ENCODE peak calls at places on chromosomes 11 and 22, in ten cellular contexts. S, M, C, L, D, Z, K, T, P and J are unnamed samples.

GRCh38 chr22:41833369-41834004 is 582 bp downstream of the SREBF2 start:
- DNase-seq in C (peak; percentile 69), S (no peak), P (no peak), M (no peak), L (peak; percentile 56), K (peak; percentile 73), Z (peak; percentile 60), T (peak; percentile 30), D (peak; percentile 23), J (peak; percentile 62)

GRCh38 chr11:11533751-11534150 is 88.1 kb downstream of the GALNT18 start:
- DNase-seq in L (no peak), K (no peak), Z (no peak), M (no peak), S (no peak), T (no peak), C (no peak), D (no peak), P (no peak), J (no peak)

GRCh38 chr11:6864436-6864835 is 1.6 kb downstream of the OR10A2 start:
- DNase-seq in S (no peak), C (no peak), Z (no peak), D (peak; percentile 75), K (no peak), L (peak; percentile 63), P (no peak), T (no peak), M (no peak), J (no peak)

GRCh38 chr22:41966607-41967240 is 2.5 kb upstream of the SEPTIN3 start:
- DNase-seq in P (peak; percentile 48), D (peak; percentile 92), T (peak; percentile 58), M (peak; percentile 86), K (peak; percentile 89), L (peak; percentile 93), C (no peak), S (peak; percentile 39), Z (peak; percentile 83), J (peak; percentile 56)

GRCh38 chr11:86408845-86409244 is 34.2 kb downstream of the CCDC81 start:
- DNase-seq in S (no peak), D (no peak), L (peak; percentile 34), M (no peak), P (no peak), T (no peak), Z (no peak), K (no peak), C (no peak), J (no peak)

GRCh38 chr11:124402326-124402922 is 3.6 kb upstream of the OR8B3 start:
- DNase-seq in S (peak; percentile 35), M (peak; percentile 43), Z (peak; percentile 84), C (peak; percentile 51), P (peak; percentile 60), T (peak; percentile 88), L (peak; percentile 70), K (peak; percentile 73), D (peak; percentile 86), J (peak; percentile 81)

GRCh38 chr11:11519184-11519583 is 102.6 kb downstream of the GALNT18 start:
- DNase-seq in C (no peak), D (no peak), L (no peak), K (no peak), S (no peak), Z (peak; percentile 35), P (no peak), T (no peak), M (no peak), J (no peak)

GRCh38 chr22:18079706-18080230 is 2.0 kb downstream of the PEX26 start:
- DNase-seq in K (no peak), D (no peak), L (no peak), C (no peak), S (no peak), Z (no peak), M (no peak), P (no peak), T (no peak), J (no peak)

GRCh38 chr22:47600791-47601400 is 838.4 kb downstream of the TBC1D22A start:
- DNase-seq in T (no peak), L (no peak), M (no peak), C (no peak), Z (no peak), D (no peak), P (no peak), S (no peak), K (no peak), J (no peak)

GRCh38 chr11:134573857-134574256 is 161.8 kb upstream of the B3GAT1 start:
- DNase-seq in S (no peak), Z (no peak), L (no peak), P (no peak), C (no peak), M (no peak), T (peak; percentile 79), D (no peak), K (no peak), J (no peak)

GRCh38 chr11:47123094-47123493 is 53.6 kb downstream of the ARFGAP2 start:
- DNase-seq in L (no peak), M (no peak), S (no peak), P (no peak), K (no peak), C (no peak), T (no peak), D (no peak), Z (no peak), J (no peak)

GRCh38 chr11:30440510-30440909 is 117.6 kb downstream of the ARL14EP start:
- DNase-seq in T (no peak), D (no peak), K (no peak), Z (no peak), C (no peak), L (no peak), S (no peak), P (no peak), M (no peak), J (no peak)

GRCh38 chr11:133526790-133527189 is 5.5 kb downstream of the OPCML start:
- DNase-seq in K (no peak), Z (no peak), S (no peak), L (no peak), D (no peak), M (no peak), C (no peak), P (no peak), T (no peak), J (no peak)

GRCh38 chr11:57680552-57680874 is 12.6 kb downstream of the ZDHHC5 start:
- DNase-seq in D (peak; percentile 35), T (no peak), M (no peak), K (no peak), Z (no peak), C (no peak), S (peak; percentile 47), L (peak; percentile 15), P (no peak), J (no peak)

GRCh38 chr22:31230871-31231621 is 18.9 kb downstream of the LIMK2 start:
- DNase-seq in K (peak; percentile 70), M (peak; percentile 40), P (no peak), C (no peak), Z (peak; percentile 23), D (peak; percentile 61), L (peak; percentile 80), T (peak; percentile 39), S (no peak), J (peak; percentile 73)

GRCh38 chr22:23240639-23241389 is 60.5 kb downstream of the BCR start:
- DNase-seq in Z (peak; percentile 76), M (no peak), T (no peak), L (peak; percentile 35), D (no peak), P (no peak), K (no peak), C (no peak), S (no peak), J (no peak)

GRCh38 chr22:37419916-37420655 is 7.2 kb downstream of the ELFN2 start:
- DNase-seq in L (peak; percentile 55), T (no peak), K (no peak), Z (peak; percentile 74), D (no peak), P (no peak), S (no peak), M (no peak), C (no peak), J (no peak)
- TF ChIP-seq CTCF in L (no peak), T (no peak), K (no peak), Z (peak; percentile 27), D (no peak), P (no peak), S (no peak), M (no peak), C (no peak), J (no peak)

DNA sequence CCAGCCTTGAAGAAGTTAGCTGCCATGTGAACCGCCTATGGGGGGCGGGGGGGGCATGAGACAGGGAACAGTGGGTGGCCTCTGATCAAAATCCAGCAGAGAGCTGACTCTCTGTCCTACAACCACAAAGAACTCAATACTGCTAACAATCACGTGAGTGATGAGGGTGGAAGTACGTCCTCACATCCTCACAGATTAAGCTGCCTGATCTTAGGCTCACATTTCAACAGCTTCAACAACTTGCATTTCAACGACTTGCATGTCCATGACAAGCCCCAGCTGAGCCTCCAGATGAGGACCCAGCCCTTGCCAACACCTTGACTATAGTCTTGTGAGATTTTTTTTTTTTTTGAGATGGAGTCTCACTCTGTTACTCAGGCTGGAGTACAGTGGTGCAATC is 51.6 kb downstream of the CLMP start:
- DNase-seq in K (no peak), D (peak; percentile 38), T (no peak), S (no peak), Z (no peak), L (no peak), M (no peak), C (no peak), P (no peak), J (no peak)
- TF ChIP-seq CTCF in K (no peak), D (no peak), T (no peak), S (no peak), Z (no peak), L (no peak), M (no peak), C (no peak), P (no peak), J (no peak)

GRCh38 chr11:72598901-72599300 is 75.3 kb downstream of the PDE2A start:
- DNase-seq in T (peak; percentile 48), M (no peak), L (peak; percentile 52), Z (peak; percentile 79), K (peak; percentile 82), P (no peak), D (peak; percentile 41), S (no peak), C (no peak), J (peak; percentile 81)
- TF ChIP-seq CTCF in T (peak; percentile 71), M (peak; percentile 40), L (peak; percentile 51), Z (peak; percentile 85), K (peak; percentile 44), P (peak; percentile 59), D (peak; percentile 47), S (peak; percentile 46), C (peak; percentile 59), J (peak; percentile 52)

GRCh38 chr11:121652982-121653381 is 200.2 kb upstream of the SORL1-AS1 start:
- DNase-seq in L (peak; percentile 52), Z (peak; percentile 76), M (no peak), C (no peak), T (no peak), D (peak; percentile 49), S (no peak), K (no peak), P (no peak), J (peak; percentile 49)
- TF ChIP-seq CTCF in L (peak; percentile 34), Z (peak; percentile 73), M (no peak), C (no peak), T (peak; percentile 63), D (peak; percentile 53), S (peak; percentile 31), K (no peak), P (peak; percentile 43), J (peak; percentile 44)